ENCODE peak calls at places on chromosomes 11 and 22, in nine cellular contexts. One of them, this sample, is unnamed.

GRCh38 chr11:4072668-4073285 is 21.8 kb upstream of the RRM1 start:
- DNase-seq in K562: peak; percentile 75
- DNase-seq in T-cell: peak; percentile 48
- DNase-seq in activated T-helper 1 cell treated with anti-CD3 and anti-CD28 coated beads, Interleukin-2, amount 50 U/mL, for 16 hours: peak; percentile 17
- DNase-seq in brain microvascular endothelial cell: peak; percentile 57
- DNase-seq in left lung: no peak
- DNase-seq in midbrain: peak; percentile 80
- DNase-seq in amygdala: peak; percentile 14
- DNase-seq in stimulated activated CD4-positive, alpha-beta T cell treated with anti-CD3 and anti-CD28 coated beads, Interleukin-15, amount 100 ng/mL, for 24 hours: peak; percentile 44
- DNase-seq in this sample: peak; percentile 86

GRCh38 chr11:40877256-40877655 is 582.2 kb downstream of the LRRC4C start:
- DNase-seq in K562: no peak
- DNase-seq in brain microvascular endothelial cell: no peak
- DNase-seq in amygdala: no peak
- DNase-seq in activated T-helper 1 cell treated with anti-CD3 and anti-CD28 coated beads, Interleukin-2, amount 50 U/mL, for 16 hours: no peak
- DNase-seq in stimulated activated CD4-positive, alpha-beta T cell treated with anti-CD3 and anti-CD28 coated beads, Interleukin-15, amount 100 ng/mL, for 24 hours: no peak
- DNase-seq in midbrain: no peak
- DNase-seq in T-cell: no peak
- DNase-seq in left lung: no peak
- DNase-seq in this sample: no peak

GRCh38 chr22:32644252-32645100 is 157.0 kb upstream of the TIMP3 start:
- DNase-seq in left lung: no peak
- DNase-seq in midbrain: no peak
- DNase-seq in T-cell: peak; percentile 21
- DNase-seq in brain microvascular endothelial cell: peak; percentile 25
- DNase-seq in activated T-helper 1 cell treated with anti-CD3 and anti-CD28 coated beads, Interleukin-2, amount 50 U/mL, for 16 hours: no peak
- DNase-seq in stimulated activated CD4-positive, alpha-beta T cell treated with anti-CD3 and anti-CD28 coated beads, Interleukin-15, amount 100 ng/mL, for 24 hours: peak; percentile 47
- DNase-seq in K562: no peak
- DNase-seq in amygdala: no peak
- DNase-seq in this sample: no peak

GRCh38 chr11:8813658-8814057 is 97.3 kb upstream of the AKIP1 start:
- DNase-seq in amygdala: no peak
- DNase-seq in stimulated activated CD4-positive, alpha-beta T cell treated with anti-CD3 and anti-CD28 coated beads, Interleukin-15, amount 100 ng/mL, for 24 hours: peak; percentile 74
- DNase-seq in left lung: peak; percentile 80
- DNase-seq in T-cell: peak; percentile 23
- DNase-seq in brain microvascular endothelial cell: peak; percentile 75
- DNase-seq in activated T-helper 1 cell treated with anti-CD3 and anti-CD28 coated beads, Interleukin-2, amount 50 U/mL, for 16 hours: peak; percentile 2
- DNase-seq in midbrain: peak; percentile 69
- DNase-seq in K562: peak; percentile 84
- DNase-seq in this sample: peak; percentile 93

GRCh38 chr22:30867746-30868662 is 100.6 kb downstream of the MORC2 start:
- DNase-seq in midbrain: no peak
- DNase-seq in left lung: peak; percentile 51
- DNase-seq in activated T-helper 1 cell treated with anti-CD3 and anti-CD28 coated beads, Interleukin-2, amount 50 U/mL, for 16 hours: no peak
- DNase-seq in brain microvascular endothelial cell: no peak
- DNase-seq in stimulated activated CD4-positive, alpha-beta T cell treated with anti-CD3 and anti-CD28 coated beads, Interleukin-15, amount 100 ng/mL, for 24 hours: no peak
- DNase-seq in amygdala: no peak
- DNase-seq in K562: no peak
- DNase-seq in T-cell: no peak
- DNase-seq in this sample: no peak

GRCh38 chr11:91932151-91932821 is 292.3 kb upstream of the FAT3 start:
- DNase-seq in left lung: no peak
- DNase-seq in midbrain: no peak
- DNase-seq in amygdala: no peak
- DNase-seq in brain microvascular endothelial cell: no peak
- DNase-seq in T-cell: no peak
- DNase-seq in stimulated activated CD4-positive, alpha-beta T cell treated with anti-CD3 and anti-CD28 coated beads, Interleukin-15, amount 100 ng/mL, for 24 hours: no peak
- DNase-seq in K562: no peak
- DNase-seq in activated T-helper 1 cell treated with anti-CD3 and anti-CD28 coated beads, Interleukin-2, amount 50 U/mL, for 16 hours: no peak
- DNase-seq in this sample: no peak

GRCh38 chr22:36379593-36380361 is 8.0 kb downstream of the MYH9 start:
- DNase-seq in midbrain: no peak
- DNase-seq in stimulated activated CD4-positive, alpha-beta T cell treated with anti-CD3 and anti-CD28 coated beads, Interleukin-15, amount 100 ng/mL, for 24 hours: peak; percentile 54
- DNase-seq in left lung: no peak
- DNase-seq in activated T-helper 1 cell treated with anti-CD3 and anti-CD28 coated beads, Interleukin-2, amount 50 U/mL, for 16 hours: peak; percentile 34
- DNase-seq in T-cell: peak; percentile 62
- DNase-seq in amygdala: no peak
- DNase-seq in brain microvascular endothelial cell: no peak
- DNase-seq in K562: no peak
- DNase-seq in this sample: no peak

GRCh38 chr11:111814106-111814505 is 47.9 kb upstream of the PPP2R1B start:
- DNase-seq in stimulated activated CD4-positive, alpha-beta T cell treated with anti-CD3 and anti-CD28 coated beads, Interleukin-15, amount 100 ng/mL, for 24 hours: no peak
- DNase-seq in brain microvascular endothelial cell: no peak
- DNase-seq in left lung: no peak
- DNase-seq in T-cell: no peak
- DNase-seq in midbrain: no peak
- DNase-seq in activated T-helper 1 cell treated with anti-CD3 and anti-CD28 coated beads, Interleukin-2, amount 50 U/mL, for 16 hours: no peak
- DNase-seq in amygdala: no peak
- DNase-seq in K562: no peak
- DNase-seq in this sample: no peak

GRCh38 chr22:19723165-19723989 is at the start of gene GP1BB:
- DNase-seq in K562: peak; percentile 100
- DNase-seq in amygdala: no peak
- DNase-seq in activated T-helper 1 cell treated with anti-CD3 and anti-CD28 coated beads, Interleukin-2, amount 50 U/mL, for 16 hours: no peak
- DNase-seq in brain microvascular endothelial cell: peak; percentile 20
- DNase-seq in stimulated activated CD4-positive, alpha-beta T cell treated with anti-CD3 and anti-CD28 coated beads, Interleukin-15, amount 100 ng/mL, for 24 hours: peak; percentile 61
- DNase-seq in midbrain: no peak
- DNase-seq in left lung: no peak
- DNase-seq in T-cell: peak; percentile 30
- DNase-seq in this sample: no peak

GRCh38 chr11:127670372-127670771 is 669.8 kb upstream of the KIRREL3 start:
- DNase-seq in K562: no peak
- DNase-seq in amygdala: no peak
- DNase-seq in stimulated activated CD4-positive, alpha-beta T cell treated with anti-CD3 and anti-CD28 coated beads, Interleukin-15, amount 100 ng/mL, for 24 hours: no peak
- DNase-seq in T-cell: no peak
- DNase-seq in midbrain: no peak
- DNase-seq in brain microvascular endothelial cell: no peak
- DNase-seq in activated T-helper 1 cell treated with anti-CD3 and anti-CD28 coated beads, Interleukin-2, amount 50 U/mL, for 16 hours: no peak
- DNase-seq in left lung: no peak
- DNase-seq in this sample: no peak

GRCh38 chr11:7597620-7598019 is 75.7 kb downstream of the CYB5R2 start:
- DNase-seq in stimulated activated CD4-positive, alpha-beta T cell treated with anti-CD3 and anti-CD28 coated beads, Interleukin-15, amount 100 ng/mL, for 24 hours: no peak
- DNase-seq in left lung: peak; percentile 77
- DNase-seq in midbrain: no peak
- DNase-seq in activated T-helper 1 cell treated with anti-CD3 and anti-CD28 coated beads, Interleukin-2, amount 50 U/mL, for 16 hours: no peak
- DNase-seq in amygdala: no peak
- DNase-seq in T-cell: no peak
- DNase-seq in K562: no peak
- DNase-seq in brain microvascular endothelial cell: no peak
- DNase-seq in this sample: no peak

GRCh38 chr22:25970348-25970995 is 198.8 kb upstream of the SEZ6L start:
- DNase-seq in T-cell: no peak
- DNase-seq in stimulated activated CD4-positive, alpha-beta T cell treated with anti-CD3 and anti-CD28 coated beads, Interleukin-15, amount 100 ng/mL, for 24 hours: no peak
- DNase-seq in brain microvascular endothelial cell: no peak
- DNase-seq in midbrain: no peak
- DNase-seq in activated T-helper 1 cell treated with anti-CD3 and anti-CD28 coated beads, Interleukin-2, amount 50 U/mL, for 16 hours: no peak
- DNase-seq in left lung: no peak
- DNase-seq in amygdala: no peak
- DNase-seq in K562: no peak
- DNase-seq in this sample: no peak

GRCh38 chr11:116333193-116333592 is 439.6 kb downstream of the BUD13 start:
- DNase-seq in midbrain: no peak
- DNase-seq in amygdala: no peak
- DNase-seq in stimulated activated CD4-positive, alpha-beta T cell treated with anti-CD3 and anti-CD28 coated beads, Interleukin-15, amount 100 ng/mL, for 24 hours: no peak
- DNase-seq in activated T-helper 1 cell treated with anti-CD3 and anti-CD28 coated beads, Interleukin-2, amount 50 U/mL, for 16 hours: no peak
- DNase-seq in brain microvascular endothelial cell: no peak
- DNase-seq in T-cell: no peak
- DNase-seq in left lung: no peak
- DNase-seq in K562: no peak
- DNase-seq in this sample: no peak

GRCh38 chr22:42334875-42335512 is 64.5 kb upstream of the TCF20 start:
- DNase-seq in activated T-helper 1 cell treated with anti-CD3 and anti-CD28 coated beads, Interleukin-2, amount 50 U/mL, for 16 hours: no peak
- DNase-seq in K562: no peak
- DNase-seq in brain microvascular endothelial cell: no peak
- DNase-seq in stimulated activated CD4-positive, alpha-beta T cell treated with anti-CD3 and anti-CD28 coated beads, Interleukin-15, amount 100 ng/mL, for 24 hours: no peak
- DNase-seq in left lung: peak; percentile 53
- DNase-seq in T-cell: no peak
- DNase-seq in midbrain: no peak
- DNase-seq in amygdala: no peak
- DNase-seq in this sample: no peak

GRCh38 chr11:8315463-8315862 is 51.8 kb upstream of the LMO1 start:
- DNase-seq in brain microvascular endothelial cell: no peak
- DNase-seq in activated T-helper 1 cell treated with anti-CD3 and anti-CD28 coated beads, Interleukin-2, amount 50 U/mL, for 16 hours: no peak
- DNase-seq in midbrain: no peak
- DNase-seq in stimulated activated CD4-positive, alpha-beta T cell treated with anti-CD3 and anti-CD28 coated beads, Interleukin-15, amount 100 ng/mL, for 24 hours: no peak
- DNase-seq in K562: no peak
- DNase-seq in amygdala: no peak
- DNase-seq in left lung: no peak
- DNase-seq in T-cell: no peak
- DNase-seq in this sample: no peak

GRCh38 chr11:11782532-11783110 is 59.2 kb upstream of the USP47 start:
- DNase-seq in left lung: no peak
- DNase-seq in brain microvascular endothelial cell: no peak
- DNase-seq in K562: no peak
- DNase-seq in amygdala: no peak
- DNase-seq in stimulated activated CD4-positive, alpha-beta T cell treated with anti-CD3 and anti-CD28 coated beads, Interleukin-15, amount 100 ng/mL, for 24 hours: no peak
- DNase-seq in T-cell: no peak
- DNase-seq in midbrain: no peak
- DNase-seq in activated T-helper 1 cell treated with anti-CD3 and anti-CD28 coated beads, Interleukin-2, amount 50 U/mL, for 16 hours: no peak
- DNase-seq in this sample: no peak

GRCh38 chr11:109605006-109605405 is 183.0 kb downstream of the C11orf87 start:
- DNase-seq in stimulated activated CD4-positive, alpha-beta T cell treated with anti-CD3 and anti-CD28 coated beads, Interleukin-15, amount 100 ng/mL, for 24 hours: no peak
- DNase-seq in T-cell: no peak
- DNase-seq in activated T-helper 1 cell treated with anti-CD3 and anti-CD28 coated beads, Interleukin-2, amount 50 U/mL, for 16 hours: no peak
- DNase-seq in K562: no peak
- DNase-seq in midbrain: no peak
- DNase-seq in brain microvascular endothelial cell: no peak
- DNase-seq in left lung: no peak
- DNase-seq in amygdala: no peak
- DNase-seq in this sample: no peak

GRCh38 chr11:89456681-89457080 is 34.5 kb downstream of the NOX4 start:
- DNase-seq in stimulated activated CD4-positive, alpha-beta T cell treated with anti-CD3 and anti-CD28 coated beads, Interleukin-15, amount 100 ng/mL, for 24 hours: no peak
- DNase-seq in midbrain: no peak
- DNase-seq in T-cell: no peak
- DNase-seq in brain microvascular endothelial cell: no peak
- DNase-seq in amygdala: no peak
- DNase-seq in K562: no peak
- DNase-seq in activated T-helper 1 cell treated with anti-CD3 and anti-CD28 coated beads, Interleukin-2, amount 50 U/mL, for 16 hours: no peak
- DNase-seq in left lung: no peak
- DNase-seq in this sample: no peak

GRCh38 chr22:50573491-50574382 is 4.5 kb downstream of the CPT1B start:
- DNase-seq in T-cell: no peak
- DNase-seq in amygdala: no peak
- DNase-seq in brain microvascular endothelial cell: no peak
- DNase-seq in activated T-helper 1 cell treated with anti-CD3 and anti-CD28 coated beads, Interleukin-2, amount 50 U/mL, for 16 hours: no peak
- DNase-seq in stimulated activated CD4-positive, alpha-beta T cell treated with anti-CD3 and anti-CD28 coated beads, Interleukin-15, amount 100 ng/mL, for 24 hours: no peak
- DNase-seq in midbrain: no peak
- DNase-seq in left lung: no peak
- DNase-seq in K562: no peak
- DNase-seq in this sample: no peak

GRCh38 chr11:70860855-70861254 is 391.5 kb downstream of the SHANK2 start:
- DNase-seq in brain microvascular endothelial cell: no peak
- DNase-seq in left lung: no peak
- DNase-seq in stimulated activated CD4-positive, alpha-beta T cell treated with anti-CD3 and anti-CD28 coated beads, Interleukin-15, amount 100 ng/mL, for 24 hours: no peak
- DNase-seq in amygdala: no peak
- DNase-seq in midbrain: no peak
- DNase-seq in T-cell: no peak
- DNase-seq in K562: no peak
- DNase-seq in activated T-helper 1 cell treated with anti-CD3 and anti-CD28 coated beads, Interleukin-2, amount 50 U/mL, for 16 hours: no peak
- DNase-seq in this sample: no peak

GRCh38 chr22:46056169-46057041 is 79.4 kb upstream of the WNT7B start:
- DNase-seq in K562: no peak
- DNase-seq in amygdala: peak; percentile 74
- DNase-seq in stimulated activated CD4-positive, alpha-beta T cell treated with anti-CD3 and anti-CD28 coated beads, Interleukin-15, amount 100 ng/mL, for 24 hours: no peak
- DNase-seq in brain microvascular endothelial cell: no peak
- DNase-seq in midbrain: peak; percentile 89
- DNase-seq in T-cell: no peak
- DNase-seq in activated T-helper 1 cell treated with anti-CD3 and anti-CD28 coated beads, Interleukin-2, amount 50 U/mL, for 16 hours: no peak
- DNase-seq in left lung: peak; percentile 62
- DNase-seq in this sample: peak; percentile 74

GRCh38 chr22:37161442-37161841 is 11.7 kb upstream of the IL2RB start:
- DNase-seq in K562: peak; percentile 65
- DNase-seq in left lung: no peak
- DNase-seq in T-cell: no peak
- DNase-seq in amygdala: no peak
- DNase-seq in activated T-helper 1 cell treated with anti-CD3 and anti-CD28 coated beads, Interleukin-2, amount 50 U/mL, for 16 hours: no peak
- DNase-seq in midbrain: no peak
- DNase-seq in brain microvascular endothelial cell: no peak
- DNase-seq in stimulated activated CD4-positive, alpha-beta T cell treated with anti-CD3 and anti-CD28 coated beads, Interleukin-15, amount 100 ng/mL, for 24 hours: peak; percentile 47
- DNase-seq in this sample: no peak

GRCh38 chr11:2929511-2929879 is 275 bp upstream of the PHLDA2 start:
- DNase-seq in left lung: peak; percentile 95
- DNase-seq in K562: peak; percentile 90
- DNase-seq in brain microvascular endothelial cell: peak; percentile 56
- DNase-seq in midbrain: no peak
- DNase-seq in amygdala: no peak
- DNase-seq in T-cell: no peak
- DNase-seq in stimulated activated CD4-positive, alpha-beta T cell treated with anti-CD3 and anti-CD28 coated beads, Interleukin-15, amount 100 ng/mL, for 24 hours: peak; percentile 67
- DNase-seq in activated T-helper 1 cell treated with anti-CD3 and anti-CD28 coated beads, Interleukin-2, amount 50 U/mL, for 16 hours: peak; percentile 30
- DNase-seq in this sample: peak; percentile 85

GRCh38 chr11:75272821-75273301 is 32.3 kb downstream of the TPBGL start:
- DNase-seq in activated T-helper 1 cell treated with anti-CD3 and anti-CD28 coated beads, Interleukin-2, amount 50 U/mL, for 16 hours: no peak
- DNase-seq in left lung: no peak
- DNase-seq in K562: no peak
- DNase-seq in amygdala: no peak
- DNase-seq in T-cell: no peak
- DNase-seq in stimulated activated CD4-positive, alpha-beta T cell treated with anti-CD3 and anti-CD28 coated beads, Interleukin-15, amount 100 ng/mL, for 24 hours: peak; percentile 0
- DNase-seq in midbrain: no peak
- DNase-seq in brain microvascular endothelial cell: no peak
- DNase-seq in this sample: no peak

GRCh38 chr11:11989774-11990744 is 18.4 kb downstream of the DKK3 start:
- DNase-seq in brain microvascular endothelial cell: no peak
- DNase-seq in left lung: no peak
- DNase-seq in stimulated activated CD4-positive, alpha-beta T cell treated with anti-CD3 and anti-CD28 coated beads, Interleukin-15, amount 100 ng/mL, for 24 hours: no peak
- DNase-seq in activated T-helper 1 cell treated with anti-CD3 and anti-CD28 coated beads, Interleukin-2, amount 50 U/mL, for 16 hours: no peak
- DNase-seq in midbrain: no peak
- DNase-seq in amygdala: no peak
- DNase-seq in T-cell: no peak
- DNase-seq in K562: no peak
- DNase-seq in this sample: peak; percentile 61

GRCh38 chr22:37855462-37855861 is 6.2 kb downstream of the EIF3L start:
- DNase-seq in activated T-helper 1 cell treated with anti-CD3 and anti-CD28 coated beads, Interleukin-2, amount 50 U/mL, for 16 hours: no peak
- DNase-seq in T-cell: no peak
- DNase-seq in stimulated activated CD4-positive, alpha-beta T cell treated with anti-CD3 and anti-CD28 coated beads, Interleukin-15, amount 100 ng/mL, for 24 hours: no peak
- DNase-seq in amygdala: no peak
- DNase-seq in brain microvascular endothelial cell: no peak
- DNase-seq in K562: no peak
- DNase-seq in left lung: no peak
- DNase-seq in midbrain: no peak
- DNase-seq in this sample: no peak

GRCh38 chr11:86172894-86173293 is 71.7 kb upstream of the EED start:
- DNase-seq in brain microvascular endothelial cell: peak; percentile 65
- DNase-seq in midbrain: no peak
- DNase-seq in activated T-helper 1 cell treated with anti-CD3 and anti-CD28 coated beads, Interleukin-2, amount 50 U/mL, for 16 hours: no peak
- DNase-seq in T-cell: no peak
- DNase-seq in stimulated activated CD4-positive, alpha-beta T cell treated with anti-CD3 and anti-CD28 coated beads, Interleukin-15, amount 100 ng/mL, for 24 hours: no peak
- DNase-seq in K562: no peak
- DNase-seq in left lung: no peak
- DNase-seq in amygdala: no peak
- DNase-seq in this sample: no peak

GRCh38 chr11:86211619-86212018 is 32.9 kb upstream of the EED start:
- DNase-seq in midbrain: no peak
- DNase-seq in K562: no peak
- DNase-seq in T-cell: no peak
- DNase-seq in brain microvascular endothelial cell: no peak
- DNase-seq in activated T-helper 1 cell treated with anti-CD3 and anti-CD28 coated beads, Interleukin-2, amount 50 U/mL, for 16 hours: no peak
- DNase-seq in left lung: no peak
- DNase-seq in stimulated activated CD4-positive, alpha-beta T cell treated with anti-CD3 and anti-CD28 coated beads, Interleukin-15, amount 100 ng/mL, for 24 hours: peak; percentile 31
- DNase-seq in amygdala: no peak
- DNase-seq in this sample: no peak

GRCh38 chr11:120134931-120135228 is 3.0 kb downstream of the TRIM29 start:
- DNase-seq in amygdala: no peak
- DNase-seq in activated T-helper 1 cell treated with anti-CD3 and anti-CD28 coated beads, Interleukin-2, amount 50 U/mL, for 16 hours: no peak
- DNase-seq in stimulated activated CD4-positive, alpha-beta T cell treated with anti-CD3 and anti-CD28 coated beads, Interleukin-15, amount 100 ng/mL, for 24 hours: no peak
- DNase-seq in brain microvascular endothelial cell: no peak
- DNase-seq in K562: no peak
- DNase-seq in midbrain: no peak
- DNase-seq in T-cell: peak; percentile 2
- DNase-seq in left lung: no peak
- DNase-seq in this sample: no peak

GRCh38 chr11:10305964-10306918 is 1.4 kb downstream of the ADM start:
- DNase-seq in K562: peak; percentile 9
- DNase-seq in brain microvascular endothelial cell: no peak
- DNase-seq in midbrain: no peak
- DNase-seq in activated T-helper 1 cell treated with anti-CD3 and anti-CD28 coated beads, Interleukin-2, amount 50 U/mL, for 16 hours: no peak
- DNase-seq in amygdala: no peak
- DNase-seq in T-cell: no peak
- DNase-seq in stimulated activated CD4-positive, alpha-beta T cell treated with anti-CD3 and anti-CD28 coated beads, Interleukin-15, amount 100 ng/mL, for 24 hours: peak; percentile 44
- DNase-seq in left lung: peak; percentile 82
- DNase-seq in this sample: peak; percentile 47

GRCh38 chr11:1515082-1516060 is 28.8 kb upstream of the MOB2 start:
- DNase-seq in midbrain: peak; percentile 83
- DNase-seq in T-cell: peak; percentile 75
- DNase-seq in left lung: peak; percentile 94
- DNase-seq in amygdala: peak; percentile 74
- DNase-seq in activated T-helper 1 cell treated with anti-CD3 and anti-CD28 coated beads, Interleukin-2, amount 50 U/mL, for 16 hours: peak; percentile 59
- DNase-seq in brain microvascular endothelial cell: peak; percentile 54
- DNase-seq in stimulated activated CD4-positive, alpha-beta T cell treated with anti-CD3 and anti-CD28 coated beads, Interleukin-15, amount 100 ng/mL, for 24 hours: peak; percentile 84
- DNase-seq in K562: peak; percentile 82
- DNase-seq in this sample: peak; percentile 85